ENCODE peak calls at places on chromosomes 12 and 14, in seven cellular contexts. P is astrocyte of the spinal cord; A is stromal cell of bone marrow; M is GM23248; G is pons; B is stimulated activated CD8-positive, alpha-beta memory T cell treated with anti-CD3 and anti-CD28 coated beads, Interleukin-2, amount 100 ng/mL, for 48 hours; F is gastrocnemius medialis. V is an unnamed sample.

GRCh38 chr12:131561891-131562684 is 148.8 kb upstream of the SFSWAP start:
- DNase-seq in P (no peak), A (no peak), M (no peak), G (no peak), B (no peak), F (no peak), V (no peak)

GRCh38 chr12:92574046-92574783 is 128.6 kb upstream of the PLEKHG7 start:
- DNase-seq in P (peak; percentile 37), A (no peak), M (peak; percentile 35), G (no peak), B (no peak), F (no peak), V (no peak)

GRCh38 chr14:23545740-23546411 is 5.7 kb downstream of the ZFHX2 start:
- DNase-seq in P (no peak), A (no peak), M (no peak), G (no peak), B (no peak), F (no peak), V (no peak)

GRCh38 chr14:90275820-90276219 is 19.5 kb downstream of the PSMC1 start:
- DNase-seq in P (peak; percentile 89), A (peak; percentile 54), M (no peak), G (no peak), B (no peak), F (no peak), V (no peak)

GRCh38 chr12:25800101-25800500 is 158.4 kb upstream of the RASSF8 start:
- DNase-seq in P (peak; percentile 43), A (no peak), M (no peak), G (no peak), B (no peak), F (no peak), V (no peak)

GRCh38 chr12:90970471-90970870 is 15.5 kb upstream of the CCER1 start:
- DNase-seq in P (no peak), A (no peak), M (peak; percentile 11), G (no peak), B (no peak), F (no peak), V (no peak)

GRCh38 chr12:75437564-75437963 is 43.0 kb upstream of the GLIPR1 start:
- DNase-seq in P (peak; percentile 40), A (no peak), M (peak; percentile 54), G (peak; percentile 5), B (no peak), F (no peak), V (no peak)

GRCh38 chr14:93317836-93318807 is 14.7 kb downstream of the BTBD7 start:
- DNase-seq in P (peak; percentile 46), A (no peak), M (peak; percentile 44), G (no peak), B (no peak), F (no peak), V (no peak)

GRCh38 chr14:63343878-63344277 is 25.1 kb upstream of the GPHB5 start:
- DNase-seq in P (peak; percentile 36), A (no peak), M (no peak), G (no peak), B (no peak), F (no peak), V (no peak)

GRCh38 chr12:110693731-110694130 is 4.8 kb upstream of the HVCN1 start:
- DNase-seq in P (no peak), A (no peak), M (no peak), G (peak; percentile 60), B (no peak), F (no peak), V (no peak)

GRCh38 chr14:74834682-74835392 is 41.1 kb downstream of the PROX2 start:
- DNase-seq in P (peak; percentile 50), A (no peak), M (peak; percentile 18), G (no peak), B (no peak), F (no peak), V (no peak)

V was measured in ecto neural progenitor cell.